ENCODE peak calls at places on chromosomes 6 and 20, in four cellular contexts. H is brain microvascular endothelial cell, Q is caudate nucleus, S is fibroblast of lung. R is an unnamed sample.

GRCh38 chr20:43102394-43102793 is 87.3 kb downstream of the PTPRT start:
- DNase-seq in H (no peak), Q (no peak), S (no peak), R (no peak)

GRCh38 chr6:162871966-162872365 is 144.2 kb downstream of the PACRG start:
- DNase-seq in H (no peak), Q (no peak), S (peak; percentile 77), R (no peak)

GRCh38 chr6:167428664-167429063 is 103.8 kb downstream of the TTLL2 start:
- DNase-seq in H (no peak), Q (no peak), S (no peak), R (no peak)

GRCh38 chr6:4853782-4854511 is 77.7 kb downstream of the CDYL start:
- DNase-seq in H (peak; percentile 14), Q (no peak), S (peak; percentile 46), R (no peak)

GRCh38 chr6:152572395-152573061 is 64.6 kb downstream of the SYNE1 start:
- DNase-seq in H (no peak), Q (no peak), S (peak; percentile 38), R (no peak)

GRCh38 chr20:11585752-11586352 is 331.8 kb upstream of the BTBD3 start:
- DNase-seq in H (peak; percentile 7), Q (no peak), S (peak; percentile 5), R (no peak)

GRCh38 chr6:163956571-163957407 is 542.3 kb downstream of the QKI start:
- DNase-seq in H (peak; percentile 78), Q (peak; percentile 13), S (peak; percentile 73), R (peak; percentile 67)

GRCh38 chr20:21522479-21523397 is 8.9 kb upstream of the NKX2-2 start:
- DNase-seq in H (no peak), Q (no peak), S (no peak), R (peak; percentile 49)

GRCh38 chr6:24662206-24662605 is 4.5 kb downstream of the TDP2 start:
- DNase-seq in H (no peak), Q (no peak), S (no peak), R (no peak)

GRCh38 chr6:156975414-156975813 is 198.2 kb downstream of the ARID1B start:
- DNase-seq in H (no peak), Q (no peak), S (no peak), R (no peak)

GRCh38 chr6:156978948-156979347 is 201.8 kb downstream of the ARID1B start:
- DNase-seq in H (no peak), Q (no peak), S (no peak), R (no peak)

GRCh38 chr6:156980515-156980914 is 203.3 kb downstream of the ARID1B start:
- DNase-seq in H (no peak), Q (no peak), S (no peak), R (no peak)

GRCh38 chr6:156976144-156977088 is 199.2 kb downstream of the ARID1B start:
- DNase-seq in H (no peak), Q (no peak), S (peak; percentile 63), R (no peak)

GRCh38 chr6:156977527-156978291 is 200.5 kb downstream of the ARID1B start:
- DNase-seq in H (no peak), Q (no peak), S (peak; percentile 53), R (no peak)
- H3K27ac ChIP-seq in H (no peak overlapping the region), Q (no peak overlapping the region), S (no peak overlapping the region), R (no peak overlapping the region)

DNA sequence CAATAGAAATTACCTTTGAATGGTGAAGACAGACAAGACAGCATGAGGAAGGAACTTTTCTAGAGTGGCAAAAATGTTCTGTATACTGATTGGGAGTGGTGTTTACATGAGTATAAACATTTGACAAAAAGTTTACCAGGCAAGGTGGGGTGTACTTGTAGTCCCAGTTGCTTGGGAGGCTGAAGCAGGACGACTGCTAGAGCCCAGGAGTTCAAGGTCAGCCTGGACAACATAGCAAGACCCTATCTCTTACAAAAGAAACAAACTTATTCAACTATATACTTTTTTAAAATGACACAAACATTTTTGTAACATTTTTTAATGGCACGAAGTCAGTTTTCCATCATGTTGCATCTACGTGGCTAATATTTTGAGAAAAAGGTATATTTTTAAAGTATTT is 40.5 kb downstream of the ZHX3 start:
- DNase-seq in H (no peak), Q (no peak), S (no peak), R (no peak)
- H3K27ac ChIP-seq in H (no peak overlapping the region), Q (peak overlapping the region; percentile 83), S (no peak overlapping the region), R (no peak overlapping the region)

DNA sequence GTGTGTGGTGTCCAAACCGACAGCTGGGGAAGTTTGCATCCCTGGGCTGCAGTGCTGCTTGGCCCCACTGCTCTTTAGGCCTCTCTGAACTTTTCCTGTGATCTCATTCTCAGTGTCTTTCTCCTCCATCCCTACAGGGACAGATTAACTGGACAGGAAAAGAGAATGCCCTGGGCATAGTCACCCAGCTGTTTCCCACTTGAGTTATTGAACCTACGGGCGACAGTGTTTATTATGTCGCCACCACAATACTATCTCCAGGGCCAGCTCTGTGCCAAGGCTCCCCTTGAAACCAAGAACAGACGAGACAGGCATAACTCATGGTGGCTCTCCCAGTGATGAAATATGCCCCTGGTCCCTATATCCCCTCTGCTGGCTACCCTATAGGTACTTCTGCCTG is 147.8 kb upstream of the EPHA7 start:
- DNase-seq in H (no peak), Q (no peak), S (no peak), R (no peak)
- H3K27ac ChIP-seq in H (no peak overlapping the region), Q (peak overlapping the region; percentile 42), S (no peak overlapping the region), R (no peak overlapping the region)

GRCh38 chr20:24236963-24237362 is 232.5 kb upstream of the SYNDIG1 start:
- DNase-seq in H (no peak), Q (no peak), S (no peak), R (no peak)
- H3K27ac ChIP-seq in H (no peak overlapping the region), Q (no peak overlapping the region), S (no peak overlapping the region), R (no peak overlapping the region)

GRCh38 chr20:4601630-4602296 is 119.9 kb upstream of the PRND start:
- DNase-seq in H (no peak), Q (peak; percentile 73), S (peak; percentile 48), R (peak; percentile 81)
- H3K27ac ChIP-seq in H (no peak overlapping the region), Q (peak overlapping the region; percentile 52), S (no peak overlapping the region), R (peak overlapping the region; percentile 71)

GRCh38 chr20:63531686-63532448 is 5.3 kb downstream of the PTK6 start:
- DNase-seq in H (no peak), Q (no peak), S (no peak), R (no peak)

GRCh38 chr20:63530788-63531160 is 6.4 kb downstream of the PTK6 start:
- DNase-seq in H (no peak), Q (no peak), S (no peak), R (no peak)

GRCh38 chr20:63529861-63530787 is 7.1 kb downstream of the PTK6 start:
- DNase-seq in H (no peak), Q (no peak), S (no peak), R (no peak)

GRCh38 chr20:63527184-63527583 is 6.6 kb downstream of the PPDPF start:
- DNase-seq in H (no peak), Q (no peak), S (no peak), R (no peak)

DNA sequence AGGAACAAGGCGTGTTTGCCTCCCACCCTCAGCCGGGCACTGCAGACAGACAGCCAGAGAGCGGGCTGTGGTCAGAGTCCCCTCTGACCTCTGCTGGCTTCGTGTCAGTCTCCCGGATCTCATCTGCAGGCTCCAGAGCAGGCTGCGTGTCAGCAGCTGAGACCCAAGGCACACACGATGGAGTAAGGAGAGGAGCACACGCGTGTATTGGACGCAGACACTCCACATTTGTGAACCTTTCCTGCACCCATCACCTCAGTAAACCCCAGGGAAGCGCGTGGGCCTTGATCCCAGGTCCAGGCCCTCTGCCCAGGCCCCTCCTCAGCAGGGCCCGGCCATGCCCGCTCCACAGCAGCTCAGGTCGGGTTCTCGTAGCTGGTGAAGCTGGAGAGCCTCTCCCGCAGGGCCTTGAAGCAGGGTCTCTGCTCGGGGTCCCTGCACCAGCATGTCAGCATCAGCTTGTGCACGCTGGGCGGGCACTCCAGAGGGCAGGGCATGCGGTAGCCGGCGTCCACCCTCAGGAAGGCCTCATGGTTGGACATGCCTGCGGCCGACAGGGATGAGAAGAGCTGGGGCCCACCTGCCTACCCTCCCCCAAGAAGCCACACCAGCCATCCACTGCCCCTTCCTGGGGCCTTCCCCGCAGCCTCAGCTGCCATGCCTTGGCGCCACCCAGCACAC is 7.9 kb downstream of the PTK6 start:
- DNase-seq in H (no peak), Q (no peak), S (no peak), R (no peak)
- H3K27ac ChIP-seq in H (no peak overlapping the region), Q (no peak overlapping the region), S (no peak overlapping the region), R (no peak overlapping the region)